ENCODE peak calls at places on chromosomes 1 and 21, in four cellular contexts. G is Peyer's patch, K is fibroblast of mammary gland, R is NCI-H526. I is an unnamed sample.

GRCh38 chr21:35616090-35616489 is 444.2 kb downstream of the SETD4 start:
- DNase-seq in R (peak), G (no peak), K (peak), I (no peak)

GRCh38 chr1:5651964-5652751 is 340.1 kb downstream of the NPHP4 start:
- DNase-seq in K (no peak), R (no peak), G (no peak), I (peak)

GRCh38 chr1:16175610-16176553 is 20.0 kb upstream of the EPHA2 start:
- DNase-seq in K (peak), G (peak), R (no peak), I (peak)

GRCh38 chr1:28031173-28031572 is 57.2 kb downstream of the EYA3 start:
- DNase-seq in K (no peak), G (no peak), R (peak), I (no peak)

GRCh38 chr21:35953570-35953969 is 106.8 kb downstream of the SETD4 start:
- DNase-seq in K (no peak), R (no peak), G (no peak), I (no peak)

GRCh38 chr1:209409786-209410185 is 173.7 kb upstream of the CAMK1G start:
- DNase-seq in R (no peak), K (peak), G (no peak), I (no peak)

GRCh38 chr1:34164510-34165381 is at the start of gene CSMD2:
- DNase-seq in K (peak), R (peak), G (no peak), I (no peak)

GRCh38 chr1:175449306-175449705 is 256.7 kb upstream of the KIAA0040 start:
- DNase-seq in R (no peak), K (no peak), G (no peak), I (no peak)

GRCh38 chr1:21325231-21325718 is 35.0 kb upstream of the ECE1 start:
- DNase-seq in R (no peak), K (peak), G (peak), I (no peak)

GRCh38 chr1:53725238-53725689 is 13.7 kb downstream of the GLIS1 start:
- DNase-seq in G (no peak), K (no peak), R (peak), I (no peak)

GRCh38 chr1:186848509-186849130 is 19.9 kb downstream of the PLA2G4A start:
- DNase-seq in G (no peak), K (no peak), R (no peak), I (no peak)

GRCh38 chr21:39451332-39452206 is at the start of gene SH3BGR:
- DNase-seq in K (no peak), G (no peak), R (no peak), I (peak)

GRCh38 chr1:60427701-60428100 is 354.1 kb upstream of the C1orf87 start:
- DNase-seq in K (peak), G (no peak), R (no peak), I (no peak)

GRCh38 chr1:177571485-177572076 is 398.3 kb downstream of the SEC16B start:
- DNase-seq in K (peak), G (no peak), R (no peak), I (peak)

GRCh38 chr1:234313171-234313570 is 60.1 kb upstream of the COA6 start:
- DNase-seq in G (no peak), R (no peak), K (no peak), I (no peak)

GRCh38 chr1:181079382-181079781 is 9.1 kb upstream of the IER5 start:
- DNase-seq in R (peak), K (peak), G (no peak), I (no peak)

GRCh38 chr1:226443439-226443838 is 35.5 kb upstream of the PARP1 start:
- DNase-seq in K (peak), G (no peak), R (no peak), I (no peak)

GRCh38 chr1:183330335-183330734 is 87.8 kb downstream of the NMNAT2 start:
- DNase-seq in G (no peak), R (peak), K (no peak), I (no peak)

GRCh38 chr1:38991638-38992449 is 768 bp downstream of the AKIRIN1 start:
- DNase-seq in R (peak), K (no peak), G (peak), I (no peak)

GRCh38 chr1:101100674-101101073 is 75.1 kb upstream of the DPH5 start:
- DNase-seq in G (no peak), R (peak), K (no peak), I (no peak)

GRCh38 chr21:34900376-34900775 is 148.7 kb downstream of the RUNX1 start:
- DNase-seq in K (no peak), R (no peak), G (no peak), I (no peak)

GRCh38 chr1:92298573-92299476 is at the start of the genes GLMN and RPAP2:
- DNase-seq in R (peak), G (peak), K (peak), I (peak)

GRCh38 chr1:14082331-14082730 is 382.3 kb downstream of the PRDM2 start:
- DNase-seq in G (no peak), K (no peak), R (no peak), I (no peak)

GRCh38 chr1:248926401-248927182 is 20.6 kb downstream of the PGBD2 start:
- DNase-seq in R (no peak), K (peak), G (no peak), I (no peak)

GRCh38 chr1:64112281-64112680 is 91.1 kb upstream of the UBE2U start:
- DNase-seq in G (no peak), R (no peak), K (peak), I (no peak)

GRCh38 chr1:40053138-40053887 is 12.8 kb downstream of the CAP1 start:
- DNase-seq in G (no peak), R (no peak), K (no peak), I (no peak)

I was measured in left lobe of liver.